ENCODE peak calls at places on chromosome 13, in nine cellular contexts. One of them, this sample, is unnamed.

GRCh38 chr13:41075034-41075433 is 13.7 kb downstream of the WBP4 start:
- DNase-seq in breast epithelium: no peak
- DNase-seq in astrocyte of the spinal cord: peak
- DNase-seq in mucosa of descending colon: peak
- DNase-seq in thoracic aorta: no peak
- DNase-seq in left lung: no peak
- DNase-seq in fibroblast of pulmonary artery: peak
- DNase-seq in fibroblast of the aortic adventitia: peak
- DNase-seq in Calu3: no peak
- DNase-seq in this sample: no peak

GRCh38 chr13:110486061-110486780 is 75.3 kb downstream of the RAB20 start:
- DNase-seq in fibroblast of the aortic adventitia: no peak
- DNase-seq in astrocyte of the spinal cord: peak
- DNase-seq in left lung: no peak
- DNase-seq in mucosa of descending colon: no peak
- DNase-seq in breast epithelium: no peak
- DNase-seq in fibroblast of pulmonary artery: no peak
- DNase-seq in thoracic aorta: no peak
- DNase-seq in Calu3: no peak
- DNase-seq in this sample: no peak

GRCh38 chr13:33611016-33611805 is 206.7 kb upstream of the RFC3 start:
- DNase-seq in thoracic aorta: peak
- DNase-seq in astrocyte of the spinal cord: peak
- DNase-seq in fibroblast of pulmonary artery: peak
- DNase-seq in fibroblast of the aortic adventitia: peak
- DNase-seq in left lung: peak
- DNase-seq in mucosa of descending colon: peak
- DNase-seq in Calu3: no peak
- DNase-seq in breast epithelium: peak
- DNase-seq in this sample: no peak

GRCh38 chr13:97648171-97648880 is 214.4 kb downstream of the RAP2A start:
- DNase-seq in breast epithelium: no peak
- DNase-seq in left lung: no peak
- DNase-seq in fibroblast of pulmonary artery: peak
- DNase-seq in fibroblast of the aortic adventitia: peak
- DNase-seq in Calu3: no peak
- DNase-seq in astrocyte of the spinal cord: no peak
- DNase-seq in mucosa of descending colon: no peak
- DNase-seq in thoracic aorta: no peak
- DNase-seq in this sample: no peak

GRCh38 chr13:114053026-114053425 is 79.2 kb upstream of the C13orf46 start:
- DNase-seq in fibroblast of the aortic adventitia: peak
- DNase-seq in mucosa of descending colon: no peak
- DNase-seq in astrocyte of the spinal cord: peak
- DNase-seq in breast epithelium: no peak
- DNase-seq in Calu3: no peak
- DNase-seq in left lung: no peak
- DNase-seq in fibroblast of pulmonary artery: peak
- DNase-seq in thoracic aorta: no peak
- DNase-seq in this sample: no peak

GRCh38 chr13:27541386-27541785 is 78.9 kb downstream of the LNX2 start:
- DNase-seq in fibroblast of the aortic adventitia: no peak
- DNase-seq in Calu3: no peak
- DNase-seq in fibroblast of pulmonary artery: no peak
- DNase-seq in left lung: no peak
- DNase-seq in breast epithelium: no peak
- DNase-seq in astrocyte of the spinal cord: no peak
- DNase-seq in thoracic aorta: no peak
- DNase-seq in mucosa of descending colon: no peak
- DNase-seq in this sample: no peak

GRCh38 chr13:33612641-33613638 is 205.0 kb upstream of the RFC3 start:
- DNase-seq in fibroblast of pulmonary artery: no peak
- DNase-seq in thoracic aorta: no peak
- DNase-seq in breast epithelium: no peak
- DNase-seq in Calu3: no peak
- DNase-seq in fibroblast of the aortic adventitia: no peak
- DNase-seq in mucosa of descending colon: no peak
- DNase-seq in left lung: no peak
- DNase-seq in astrocyte of the spinal cord: no peak
- DNase-seq in this sample: no peak

GRCh38 chr13:100382787-100383186 is 205.8 kb downstream of the GGACT start:
- DNase-seq in mucosa of descending colon: no peak
- DNase-seq in thoracic aorta: no peak
- DNase-seq in astrocyte of the spinal cord: peak
- DNase-seq in fibroblast of pulmonary artery: peak
- DNase-seq in left lung: no peak
- DNase-seq in fibroblast of the aortic adventitia: peak
- DNase-seq in breast epithelium: no peak
- DNase-seq in Calu3: no peak
- DNase-seq in this sample: no peak

GRCh38 chr13:36421447-36421846 is 10.8 kb upstream of the CCNA1 start:
- DNase-seq in left lung: no peak
- DNase-seq in breast epithelium: no peak
- DNase-seq in fibroblast of the aortic adventitia: peak
- DNase-seq in astrocyte of the spinal cord: peak
- DNase-seq in fibroblast of pulmonary artery: peak
- DNase-seq in Calu3: no peak
- DNase-seq in mucosa of descending colon: no peak
- DNase-seq in thoracic aorta: no peak
- DNase-seq in this sample: no peak

GRCh38 chr13:111431241-111431640 is 110.8 kb downstream of the TEX29 start:
- DNase-seq in breast epithelium: no peak
- DNase-seq in thoracic aorta: no peak
- DNase-seq in Calu3: no peak
- DNase-seq in mucosa of descending colon: no peak
- DNase-seq in fibroblast of the aortic adventitia: no peak
- DNase-seq in fibroblast of pulmonary artery: no peak
- DNase-seq in left lung: no peak
- DNase-seq in astrocyte of the spinal cord: no peak
- DNase-seq in this sample: no peak

GRCh38 chr13:109734002-109734785 is 52.2 kb downstream of the IRS2 start:
- DNase-seq in fibroblast of the aortic adventitia: no peak
- DNase-seq in breast epithelium: no peak
- DNase-seq in astrocyte of the spinal cord: no peak
- DNase-seq in thoracic aorta: no peak
- DNase-seq in mucosa of descending colon: no peak
- DNase-seq in fibroblast of pulmonary artery: no peak
- DNase-seq in Calu3: no peak
- DNase-seq in left lung: no peak
- DNase-seq in this sample: no peak

GRCh38 chr13:28953714-28954113 is 133.6 kb downstream of the MTUS2 start:
- DNase-seq in left lung: no peak
- DNase-seq in breast epithelium: no peak
- DNase-seq in Calu3: no peak
- DNase-seq in mucosa of descending colon: no peak
- DNase-seq in astrocyte of the spinal cord: no peak
- DNase-seq in fibroblast of pulmonary artery: no peak
- DNase-seq in thoracic aorta: no peak
- DNase-seq in fibroblast of the aortic adventitia: no peak
- DNase-seq in this sample: no peak

DNA sequence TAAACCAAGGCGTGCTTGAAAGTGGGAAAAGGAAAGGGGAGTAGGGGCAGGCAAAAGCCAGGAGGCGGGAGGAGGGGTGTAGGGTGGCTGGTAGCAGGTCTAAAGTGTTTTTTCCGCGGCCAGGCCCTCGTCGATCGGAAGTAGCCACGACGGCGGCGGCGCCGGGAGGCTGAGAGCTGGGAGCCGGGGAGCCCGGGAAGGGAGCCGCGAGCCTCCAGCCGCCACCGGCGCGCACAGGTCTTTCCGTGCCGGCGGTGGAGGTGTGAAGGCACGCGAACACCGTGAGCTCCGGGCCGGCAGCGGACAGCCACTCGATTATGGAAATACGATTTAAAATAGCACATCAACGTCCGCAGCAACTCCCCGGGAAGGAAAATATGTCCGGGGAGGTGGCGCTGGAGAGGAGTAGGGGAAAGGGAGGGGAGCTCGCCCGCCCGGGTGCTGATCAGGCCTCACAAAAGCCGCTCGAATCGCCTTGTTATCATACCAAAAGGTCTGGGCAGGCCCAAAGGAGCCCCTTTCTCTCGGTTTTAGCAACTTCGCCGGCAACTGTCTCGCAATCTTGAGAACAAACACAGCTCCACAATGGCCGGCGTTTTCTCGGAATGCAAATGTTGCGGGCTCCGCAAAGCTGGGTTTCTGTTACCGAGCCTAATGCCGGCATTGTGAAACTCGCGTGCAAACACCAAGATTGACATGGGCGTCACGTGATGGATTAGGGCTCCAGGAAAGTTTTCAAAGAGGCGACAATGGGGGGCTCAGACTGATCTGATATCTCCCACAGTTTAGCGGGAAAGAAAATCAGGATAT is 2.9 kb upstream of the PCDH8 start:
- DNase-seq in breast epithelium: no peak
- DNase-seq in Calu3: peak
- DNase-seq in fibroblast of the aortic adventitia: peak
- DNase-seq in astrocyte of the spinal cord: peak
- DNase-seq in mucosa of descending colon: peak
- DNase-seq in thoracic aorta: no peak
- DNase-seq in fibroblast of pulmonary artery: peak
- DNase-seq in left lung: no peak
- DNase-seq in this sample: no peak
- TF ChIP-seq CTCF in breast epithelium: no peak
- TF ChIP-seq CTCF in Calu3: no peak
- TF ChIP-seq CTCF in fibroblast of the aortic adventitia: no peak
- TF ChIP-seq CTCF in astrocyte of the spinal cord: no peak
- TF ChIP-seq CTCF in mucosa of descending colon: no peak
- TF ChIP-seq CTCF in thoracic aorta: no peak
- TF ChIP-seq CTCF in fibroblast of pulmonary artery: no peak
- TF ChIP-seq CTCF in left lung: no peak
- TF ChIP-seq CTCF in this sample: no peak

GRCh38 chr13:45742985-45743384 is 40.9 kb downstream of the CBY2 start:
- DNase-seq in fibroblast of the aortic adventitia: no peak
- DNase-seq in breast epithelium: no peak
- DNase-seq in left lung: no peak
- DNase-seq in fibroblast of pulmonary artery: no peak
- DNase-seq in thoracic aorta: no peak
- DNase-seq in mucosa of descending colon: no peak
- DNase-seq in Calu3: no peak
- DNase-seq in astrocyte of the spinal cord: no peak
- DNase-seq in this sample: no peak

DNA sequence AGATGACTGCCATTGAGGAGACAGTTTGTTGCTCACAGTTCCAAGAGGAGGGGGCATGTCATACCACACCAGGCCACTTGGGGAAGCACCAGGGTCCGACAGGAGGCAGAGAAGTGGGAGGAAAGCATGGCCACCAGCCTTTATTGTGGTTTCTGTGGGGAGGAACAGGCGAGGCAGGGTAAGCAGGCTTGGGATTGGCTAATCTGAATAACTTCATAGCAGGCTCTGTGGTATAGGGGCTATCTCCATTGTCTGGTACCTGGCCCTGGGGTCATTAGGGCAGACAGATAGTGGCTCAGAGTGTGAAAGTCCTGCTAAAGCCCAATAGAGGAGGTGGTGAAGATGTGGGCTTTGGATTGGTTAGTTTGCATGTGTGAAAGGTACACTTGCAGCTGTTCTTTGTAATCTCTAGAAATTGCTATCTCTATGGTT is 35.5 kb downstream of the CBY2 start:
- DNase-seq in astrocyte of the spinal cord: no peak
- DNase-seq in thoracic aorta: no peak
- DNase-seq in Calu3: no peak
- DNase-seq in fibroblast of the aortic adventitia: no peak
- DNase-seq in mucosa of descending colon: no peak
- DNase-seq in left lung: no peak
- DNase-seq in fibroblast of pulmonary artery: no peak
- DNase-seq in breast epithelium: no peak
- DNase-seq in this sample: no peak
- TF ChIP-seq CTCF in astrocyte of the spinal cord: peak
- TF ChIP-seq CTCF in thoracic aorta: no peak
- TF ChIP-seq CTCF in Calu3: no peak
- TF ChIP-seq CTCF in fibroblast of the aortic adventitia: peak
- TF ChIP-seq CTCF in mucosa of descending colon: no peak
- TF ChIP-seq CTCF in left lung: no peak
- TF ChIP-seq CTCF in fibroblast of pulmonary artery: peak
- TF ChIP-seq CTCF in breast epithelium: no peak
- TF ChIP-seq CTCF in this sample: no peak

GRCh38 chr13:25232937-25233515 is 54.3 kb downstream of the MTMR6 start:
- DNase-seq in thoracic aorta: no peak
- DNase-seq in mucosa of descending colon: peak
- DNase-seq in left lung: no peak
- DNase-seq in astrocyte of the spinal cord: peak
- DNase-seq in breast epithelium: no peak
- DNase-seq in fibroblast of pulmonary artery: peak
- DNase-seq in Calu3: no peak
- DNase-seq in fibroblast of the aortic adventitia: peak
- DNase-seq in this sample: no peak
- TF ChIP-seq CTCF in thoracic aorta: peak
- TF ChIP-seq CTCF in mucosa of descending colon: no peak
- TF ChIP-seq CTCF in left lung: peak
- TF ChIP-seq CTCF in astrocyte of the spinal cord: peak
- TF ChIP-seq CTCF in breast epithelium: peak
- TF ChIP-seq CTCF in fibroblast of pulmonary artery: peak
- TF ChIP-seq CTCF in Calu3: no peak
- TF ChIP-seq CTCF in fibroblast of the aortic adventitia: peak
- TF ChIP-seq CTCF in this sample: peak

GRCh38 chr13:59477011-59477410 is 686.7 kb downstream of the DIAPH3 start:
- DNase-seq in fibroblast of pulmonary artery: no peak
- DNase-seq in fibroblast of the aortic adventitia: no peak
- DNase-seq in Calu3: no peak
- DNase-seq in astrocyte of the spinal cord: no peak
- DNase-seq in breast epithelium: no peak
- DNase-seq in mucosa of descending colon: no peak
- DNase-seq in thoracic aorta: no peak
- DNase-seq in left lung: no peak
- DNase-seq in this sample: no peak

GRCh38 chr13:59480857-59481256 is 682.9 kb downstream of the DIAPH3 start:
- DNase-seq in astrocyte of the spinal cord: no peak
- DNase-seq in fibroblast of pulmonary artery: no peak
- DNase-seq in Calu3: no peak
- DNase-seq in mucosa of descending colon: no peak
- DNase-seq in left lung: no peak
- DNase-seq in breast epithelium: no peak
- DNase-seq in thoracic aorta: no peak
- DNase-seq in fibroblast of the aortic adventitia: no peak
- DNase-seq in this sample: no peak

GRCh38 chr13:59478908-59479307 is 684.8 kb downstream of the DIAPH3 start:
- DNase-seq in left lung: no peak
- DNase-seq in Calu3: no peak
- DNase-seq in fibroblast of the aortic adventitia: no peak
- DNase-seq in breast epithelium: no peak
- DNase-seq in fibroblast of pulmonary artery: no peak
- DNase-seq in mucosa of descending colon: no peak
- DNase-seq in astrocyte of the spinal cord: no peak
- DNase-seq in thoracic aorta: no peak
- DNase-seq in this sample: no peak

GRCh38 chr13:59480398-59480797 is 683.3 kb downstream of the DIAPH3 start:
- DNase-seq in astrocyte of the spinal cord: no peak
- DNase-seq in left lung: no peak
- DNase-seq in fibroblast of the aortic adventitia: no peak
- DNase-seq in mucosa of descending colon: no peak
- DNase-seq in Calu3: no peak
- DNase-seq in breast epithelium: no peak
- DNase-seq in thoracic aorta: no peak
- DNase-seq in fibroblast of pulmonary artery: peak
- DNase-seq in this sample: no peak

DNA sequence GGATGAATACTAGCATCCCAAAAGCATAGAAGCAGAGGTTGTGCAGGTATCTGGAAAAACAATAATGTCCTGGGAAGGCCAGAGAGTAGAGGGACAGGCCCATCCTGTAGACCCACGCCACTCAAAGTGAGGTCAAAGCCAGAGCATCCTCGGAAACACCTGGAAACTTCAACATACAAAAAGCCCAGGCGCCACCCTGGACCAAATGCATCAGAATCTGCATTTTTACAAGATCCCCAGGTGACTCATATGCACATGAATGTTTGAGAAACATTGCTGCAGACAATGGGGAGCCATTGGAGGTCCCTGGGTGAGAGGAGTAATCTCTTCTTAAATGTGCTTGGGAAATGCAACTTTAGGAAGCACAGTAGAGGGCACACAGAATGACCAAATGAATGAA is 684.1 kb downstream of the DIAPH3 start:
- DNase-seq in left lung: no peak
- DNase-seq in thoracic aorta: no peak
- DNase-seq in fibroblast of the aortic adventitia: no peak
- DNase-seq in fibroblast of pulmonary artery: no peak
- DNase-seq in astrocyte of the spinal cord: no peak
- DNase-seq in breast epithelium: no peak
- DNase-seq in Calu3: no peak
- DNase-seq in mucosa of descending colon: no peak
- DNase-seq in this sample: no peak
- TF ChIP-seq CTCF in left lung: no peak
- TF ChIP-seq CTCF in thoracic aorta: no peak
- TF ChIP-seq CTCF in fibroblast of the aortic adventitia: no peak
- TF ChIP-seq CTCF in fibroblast of pulmonary artery: no peak
- TF ChIP-seq CTCF in astrocyte of the spinal cord: no peak
- TF ChIP-seq CTCF in breast epithelium: no peak
- TF ChIP-seq CTCF in Calu3: no peak
- TF ChIP-seq CTCF in mucosa of descending colon: no peak
- TF ChIP-seq CTCF in this sample: no peak

This sample was measured in D721Med.